ENCODE peak calls at places on chromosomes 1 and 21, in five cellular contexts. C is esophagus muscularis mucosa, P is suprapubic skin, Z is stomach, R is K562. H is an unnamed sample. For H3K4me1, the result is how much of the 10 kb centered on the place peaks cover.

GRCh38 chr1:3691421-3692204 is 39.3 kb downstream of the TP73 start:
- DNase-seq in P (no peak), C (no peak), Z (no peak), R (no peak), H (no peak)

GRCh38 chr1:187306671-187307415 is 478.1 kb downstream of the PLA2G4A start:
- DNase-seq in C (no peak), R (no peak), Z (no peak), P (no peak), H (no peak)

GRCh38 chr1:244165701-244166100 is 114.6 kb downstream of the ZBTB18 start:
- DNase-seq in Z (no peak), C (no peak), R (no peak), P (no peak), H (no peak)

GRCh38 chr1:184890539-184890973 is 83.8 kb downstream of the NIBAN1 start:
- DNase-seq in R (no peak), C (no peak), Z (no peak), P (no peak), H (no peak)

GRCh38 chr1:224340711-224341384 is 10.9 kb upstream of the NVL start:
- DNase-seq in P (no peak), C (no peak), Z (peak), R (no peak), H (no peak)

GRCh38 chr1:175116210-175116798 is 48.7 kb downstream of the TNN start:
- DNase-seq in C (no peak), R (no peak), Z (no peak), P (no peak), H (no peak)

GRCh38 chr1:94096797-94097549 is 24.0 kb downstream of the ABCA4 start:
- DNase-seq in Z (no peak), R (no peak), C (no peak), P (no peak), H (peak)

GRCh38 chr1:195899762-195900352 is 708.4 kb downstream of the KCNT2 start:
- DNase-seq in R (peak), C (no peak), Z (no peak), P (no peak), H (no peak)

GRCh38 chr1:8560611-8561544 is 243.0 kb downstream of the SLC45A1 start:
- DNase-seq in P (no peak), R (peak), Z (no peak), C (no peak), H (peak)

GRCh38 chr1:1001631-1002300 is 1.9 kb upstream of the HES4 start:
- DNase-seq in Z (peak), P (peak), R (peak), C (no peak), H (peak)

GRCh38 chr1:87335175-87335992 is 6.7 kb downstream of the LMO4 start:
- DNase-seq in Z (peak), R (peak), P (peak), C (no peak), H (peak)

GRCh38 chr1:243575070-243575469 is 275.0 kb downstream of the AKT3 start:
- DNase-seq in R (no peak), C (no peak), P (no peak), Z (no peak), H (no peak)

GRCh38 chr1:148162363-148162762 is 10.3 kb upstream of the NBPF11 start:
- DNase-seq in P (no peak), R (no peak), C (peak), Z (no peak), H (no peak)

GRCh38 chr1:100671604-100672003 is 47.9 kb upstream of the VCAM1 start:
- DNase-seq in R (no peak), Z (no peak), C (no peak), P (no peak), H (no peak)

GRCh38 chr1:154871374-154871773 is 1.3 kb upstream of the KCNN3 start:
- DNase-seq in C (no peak), P (no peak), R (no peak), Z (peak), H (no peak)

GRCh38 chr1:116310172-116310571 is 62.9 kb upstream of the ATP1A1 start:
- DNase-seq in C (peak), Z (no peak), R (no peak), P (no peak), H (no peak)

GRCh38 chr1:170692866-170693575 is 29.1 kb downstream of the PRRX1 start:
- DNase-seq in P (no peak), R (no peak), Z (no peak), C (peak), H (no peak)

GRCh38 chr1:207885129-207886032 is 25.5 kb downstream of the CD34 start:
- DNase-seq in P (peak), R (peak), C (peak), Z (peak), H (peak)

GRCh38 chr1:44812822-44813543 is 4.7 kb downstream of the BTBD19 start:
- DNase-seq in R (no peak), Z (no peak), C (no peak), P (no peak), H (no peak)

GRCh38 chr1:89980605-89981004 is 14.3 kb upstream of the ZNF326 start:
- DNase-seq in R (no peak), C (no peak), P (no peak), Z (no peak), H (no peak)

GRCh38 chr1:8554956-8555534 is 237.1 kb downstream of the SLC45A1 start:
- DNase-seq in Z (no peak), P (no peak), R (no peak), C (no peak), H (no peak)

GRCh38 chr21:20451051-20451450 is 547.2 kb upstream of the NCAM2 start:
- DNase-seq in Z (no peak), R (no peak), P (no peak), C (no peak), H (no peak)

GRCh38 chr1:224503161-224504118 is 68.8 kb upstream of the WDR26 start:
- DNase-seq in Z (peak), P (peak), C (peak), R (peak), H (peak)

GRCh38 chr1:159712080-159712479 is 2.3 kb downstream of the CRP start:
- DNase-seq in C (no peak), R (no peak), P (no peak), Z (no peak), H (no peak)

GRCh38 chr1:39648496-39648895 is 9.1 kb upstream of the HEYL start:
- DNase-seq in Z (no peak), C (no peak), P (no peak), R (no peak), H (no peak)

GRCh38 chr21:36089946-36090345 is 20.1 kb downstream of the CBR1 start:
- DNase-seq in P (no peak), R (no peak), Z (no peak), C (no peak), H (no peak)

GRCh38 chr1:226428348-226429050 is 20.6 kb upstream of the PARP1 start:
- DNase-seq in P (no peak), Z (no peak), C (no peak), R (no peak), H (no peak)

GRCh38 chr1:155064109-155064812 is 721 bp downstream of the EFNA4 start:
- DNase-seq in P (no peak), R (peak), C (no peak), Z (no peak), H (no peak)

GRCh38 chr1:234669499-234669898 is 59.5 kb upstream of the IRF2BP2 start:
- DNase-seq in C (no peak), Z (no peak), P (no peak), R (no peak), H (no peak)

GRCh38 chr1:33025180-33025569 is 11.5 kb downstream of the AK2 start:
- DNase-seq in C (no peak), P (no peak), Z (no peak), R (no peak), H (no peak)

DNA sequence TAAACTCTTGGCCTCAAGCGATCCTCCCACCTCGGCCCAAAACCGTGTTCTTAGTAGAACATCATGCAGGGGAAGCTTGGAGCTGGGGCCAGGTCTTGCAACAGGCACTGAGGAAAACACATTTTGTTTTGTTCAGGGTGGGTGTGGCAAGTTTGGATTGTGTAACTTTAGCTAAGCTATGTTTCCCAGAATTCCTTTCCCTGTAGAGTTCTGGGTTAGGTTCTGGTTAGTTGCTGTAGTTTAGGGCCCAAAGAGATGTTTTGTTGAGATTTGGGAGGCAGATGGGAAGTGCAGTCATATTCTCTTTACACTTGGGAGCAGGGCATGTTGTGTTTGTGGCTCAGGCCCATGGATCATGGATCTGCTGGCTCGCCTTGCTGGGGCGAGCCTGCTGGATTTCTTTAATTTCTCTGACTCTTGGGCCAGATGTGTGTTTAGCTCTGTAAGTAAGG is 24.0 kb downstream of the PLA2G5 start:
- DNase-seq in C (peak), P (peak), R (no peak), Z (no peak), H (peak)
- TF ChIP-seq EP300 in C (no peak), P (no peak), R (no peak), Z (no peak), H (peak)

DNA sequence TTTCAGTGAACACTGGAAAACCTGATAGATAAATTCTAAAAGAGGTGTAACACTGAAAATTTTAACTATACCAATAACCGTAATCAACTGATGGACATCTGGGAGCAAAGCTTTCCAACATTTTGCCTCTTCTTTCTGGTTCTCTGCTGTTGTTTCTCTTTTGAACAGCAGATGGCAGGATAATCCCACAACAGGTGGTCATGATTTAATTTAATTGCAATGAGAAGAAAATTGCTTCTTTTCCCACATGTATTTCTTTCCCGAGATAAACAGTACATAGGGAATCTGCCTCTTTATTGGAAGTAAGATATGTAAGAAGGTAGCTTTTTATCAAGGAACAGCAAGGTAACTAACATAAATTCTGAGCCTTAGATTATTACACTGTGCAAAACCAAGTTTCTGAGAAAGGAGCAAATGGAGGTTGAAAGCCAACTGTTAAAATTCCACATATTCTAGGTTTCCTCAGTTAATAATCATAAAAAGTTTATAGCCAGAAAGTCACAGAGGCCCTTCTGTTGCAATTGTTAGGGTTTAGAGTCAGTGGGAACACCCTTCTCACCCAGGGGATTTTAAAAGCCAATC is 72.9 kb downstream of the RPS6KA1 start:
- DNase-seq in R (peak), P (no peak), C (no peak), Z (no peak), H (no peak)
- H3K27ac ChIP-seq in R (no peak), P (no peak), C (peak), Z (no peak), H (peak)

DNA sequence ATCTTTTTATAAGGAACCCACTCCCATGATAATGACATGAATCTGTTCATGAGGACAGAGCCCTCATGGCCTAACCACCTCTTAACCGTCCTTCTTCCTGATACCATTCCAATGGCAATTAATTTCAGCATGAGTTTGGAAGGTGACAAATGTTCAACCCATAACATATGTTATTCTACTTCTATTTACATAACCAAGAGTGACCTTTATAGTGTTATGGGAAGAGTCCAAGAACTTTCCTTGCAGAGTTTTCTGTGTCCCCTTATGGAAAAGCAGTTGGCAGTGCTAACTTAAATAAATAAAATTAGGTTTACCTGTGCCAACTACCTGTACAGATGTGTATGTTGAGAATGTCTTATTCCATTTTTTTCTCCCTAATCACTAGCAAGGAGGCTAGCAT is 11.1 kb downstream of the MAP10 start:
- DNase-seq in Z (no peak), C (no peak), P (no peak), R (no peak), H (no peak)
- H3K4me1 ChIP-seq in Z (under half), C (under half), P (under half), R (under half), H (under half)

GRCh38 chr1:51247022-51247421 is 10.9 kb downstream of the RNF11 start:
- DNase-seq in P (no peak), C (no peak), Z (no peak), R (no peak), H (no peak)
- TF ChIP-seq EP300 in P (no peak), C (no peak), Z (no peak), R (no peak), H (no peak)

GRCh38 chr1:62325696-62326095 is 6.5 kb upstream of the KANK4 start:
- DNase-seq in Z (no peak), C (no peak), P (no peak), R (no peak), H (no peak)
- H3K27ac ChIP-seq in Z (no peak), C (no peak), P (no peak), R (no peak), H (no peak)

GRCh38 chr21:15732290-15732995 is 2.7 kb downstream of the USP25 start:
- DNase-seq in Z (no peak), R (no peak), P (no peak), C (no peak), H (no peak)

GRCh38 chr21:15731243-15731613 is 1.4 kb downstream of the USP25 start:
- DNase-seq in P (no peak), Z (no peak), C (no peak), R (peak), H (no peak)

GRCh38 chr21:15732996-15733329 is 3.2 kb downstream of the USP25 start:
- DNase-seq in R (no peak), C (no peak), P (no peak), Z (no peak), H (no peak)

GRCh38 chr21:15730484-15731242 is 881 bp downstream of the USP25 start:
- DNase-seq in P (peak), C (no peak), Z (no peak), R (no peak), H (no peak)

GRCh38 chr21:15735409-15735808 is 5.6 kb downstream of the USP25 start:
- DNase-seq in R (no peak), P (no peak), C (no peak), Z (no peak), H (no peak)
- H3K4me1 ChIP-seq in R (under half), P (half or more), C (half or more), Z (half or more), H (under half)

GRCh38 chr1:55718758-55719671 is 503.9 kb upstream of the USP24 start:
- DNase-seq in Z (peak), C (peak), P (peak), R (no peak), H (peak)
- TF ChIP-seq EP300 in Z (peak), C (peak), P (peak), R (no peak), H (peak)

GRCh38 chr1:235998812-235999211 is 66.1 kb downstream of the NID1 start:
- DNase-seq in R (no peak), P (no peak), C (no peak), Z (no peak), H (no peak)
- H3K27ac ChIP-seq in R (peak), P (peak), C (peak), Z (peak), H (peak)

DNA sequence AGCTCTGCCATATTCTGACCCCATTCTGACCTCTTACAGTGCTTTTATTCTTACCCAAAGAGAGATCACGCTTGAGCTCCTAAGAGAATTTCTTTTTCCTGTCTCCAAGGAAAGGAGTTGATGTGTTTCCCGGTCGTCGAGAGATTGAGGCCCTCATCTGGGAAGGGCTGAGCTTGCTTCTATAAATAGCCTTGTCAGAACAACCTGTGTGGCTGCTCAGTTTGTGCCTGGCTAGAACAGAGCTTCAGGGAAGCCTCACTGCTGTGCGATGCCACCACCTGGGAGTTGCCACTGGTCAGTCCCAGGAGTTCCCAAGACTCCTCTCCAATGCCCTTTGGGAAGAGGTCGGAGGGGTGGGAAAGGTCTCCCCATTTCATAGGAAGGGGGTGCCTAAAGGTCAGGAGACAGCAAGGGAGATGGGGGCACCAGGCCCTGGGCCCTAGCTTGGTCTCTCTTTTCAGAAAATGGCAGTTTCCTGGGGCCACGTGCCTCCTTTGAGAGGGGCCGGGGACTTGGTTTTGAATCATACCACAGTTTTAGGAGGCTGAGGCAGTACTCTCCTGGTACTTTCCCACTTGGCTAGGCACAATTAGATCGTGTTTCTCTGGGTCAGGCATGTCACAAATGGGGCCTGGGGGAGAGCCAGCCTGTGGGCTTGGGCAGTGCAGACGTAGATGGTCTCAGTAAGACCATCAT is 52.1 kb downstream of the EIF2D start:
- DNase-seq in Z (peak), C (no peak), P (no peak), R (no peak), H (no peak)
- H3K4me1 ChIP-seq in Z (half or more), C (half or more), P (under half), R (half or more), H (under half)

GRCh38 chr1:22327411-22327810 is 124.2 kb upstream of the ZBTB40 start:
- DNase-seq in Z (peak), C (no peak), P (peak), R (no peak), H (no peak)
- TF ChIP-seq EP300 in Z (no peak), C (no peak), P (no peak), R (no peak), H (no peak)

H was measured in tibial nerve.